ENCODE peak calls at places on chromosomes 12 and 14, in nine cellular contexts. V, K, W, P, E, L, B, M and J are unnamed samples.
A peak's percentile ranks its signal among the peaks of the same experiment; 100 is the strongest.

GRCh38 chr12:2813573-2814185 is 1.2 kb downstream of the ITFG2 start:
- DNase-seq in V (no peak), K (no peak), W (no peak), P (no peak), E (peak; percentile 41), L (peak; percentile 60), B (peak; percentile 86), M (no peak), J (peak; percentile 90)

GRCh38 chr12:57488397-57489156 is 709 bp downstream of the MARS1 start:
- DNase-seq in V (no peak), K (no peak), W (no peak), P (no peak), E (no peak), L (no peak), B (no peak), M (no peak), J (peak; percentile 57)

GRCh38 chr14:85178869-85179268 is 351.1 kb upstream of the FLRT2 start:
- DNase-seq in V (no peak), K (no peak), W (no peak), P (no peak), E (no peak), L (no peak), B (no peak), M (no peak), J (no peak)

GRCh38 chr12:59940676-59941342 is 345.0 kb downstream of the SLC16A7 start:
- DNase-seq in V (no peak), K (no peak), W (no peak), P (no peak), E (no peak), L (peak; percentile 52), B (peak; percentile 3), M (no peak), J (peak; percentile 49)

GRCh38 chr14:68553326-68553725 is 239.5 kb downstream of the ZFP36L1 start:
- DNase-seq in V (no peak), K (no peak), W (no peak), P (no peak), E (no peak), L (no peak), B (no peak), M (no peak), J (no peak)

GRCh38 chr14:68791078-68791983 is 1.5 kb downstream of the ZFP36L1 start:
- DNase-seq in V (no peak), K (peak; percentile 76), W (no peak), P (no peak), E (no peak), L (peak; percentile 35), B (peak; percentile 23), M (no peak), J (peak; percentile 30)

GRCh38 chr12:66200110-66200509 is 11.1 kb downstream of the IRAK3 start:
- DNase-seq in V (no peak), K (no peak), W (no peak), P (no peak), E (no peak), L (no peak), B (no peak), M (no peak), J (no peak)

GRCh38 chr14:71396050-71396677 is 488.9 kb downstream of the PCNX1 start:
- DNase-seq in V (no peak), K (no peak), W (no peak), P (no peak), E (no peak), L (no peak), B (no peak), M (no peak), J (peak; percentile 49)

GRCh38 chr12:44227601-44228000 is 391.7 kb downstream of the TMEM117 start:
- DNase-seq in V (no peak), K (no peak), W (no peak), P (no peak), E (no peak), L (peak; percentile 88), B (no peak), M (no peak), J (no peak)

GRCh38 chr12:114812858-114813761 is 129.1 kb upstream of the TBX3 start:
- DNase-seq in V (no peak), K (no peak), W (no peak), P (no peak), E (no peak), L (peak; percentile 6), B (peak; percentile 37), M (no peak), J (peak; percentile 24)

GRCh38 chr12:31922341-31923062 is 36.7 kb upstream of the RESF1 start:
- DNase-seq in V (no peak), K (no peak), W (no peak), P (no peak), E (no peak), L (peak; percentile 78), B (peak; percentile 35), M (no peak), J (peak; percentile 50)

GRCh38 chr12:112482734-112483133 is 64.0 kb downstream of the PTPN11 start:
- DNase-seq in V (no peak), K (no peak), W (no peak), P (no peak), E (no peak), L (no peak), B (no peak), M (peak; percentile 38), J (no peak)

GRCh38 chr14:106509795-106510194 is 983.4 kb downstream of the TMEM121 start:
- DNase-seq in V (no peak), K (no peak), W (no peak), P (no peak), E (no peak), L (no peak), B (no peak), M (no peak), J (no peak)

GRCh38 chr12:126547905-126548304 is 1482.7 kb downstream of the AACS start:
- DNase-seq in V (no peak), K (no peak), W (no peak), P (no peak), E (no peak), L (no peak), B (no peak), M (no peak), J (no peak)

GRCh38 chr12:9792961-9793617 is 32.4 kb upstream of the CD69 start:
- DNase-seq in V (no peak), K (no peak), W (no peak), P (no peak), E (no peak), L (no peak), B (peak; percentile 53), M (no peak), J (peak; percentile 84)